ENCODE peak calls at places on chromosomes 6 and 20, in four cellular contexts. One of them, this sample, is unnamed.

GRCh38 chr6:30441171-30441570 is 48.1 kb upstream of the HLA-E start:
- DNase-seq in A549: no peak
- DNase-seq in K562: no peak
- DNase-seq in HepG2: no peak
- DNase-seq in this sample: no peak

GRCh38 chr6:112744827-112745226 is 397.7 kb downstream of the RFPL4B start:
- DNase-seq in A549: no peak
- DNase-seq in K562: no peak
- DNase-seq in HepG2: no peak
- DNase-seq in this sample: no peak

GRCh38 chr20:54215157-54215789 is 7.4 kb downstream of the PFDN4 start:
- DNase-seq in A549: no peak
- DNase-seq in K562: no peak
- DNase-seq in HepG2: no peak
- DNase-seq in this sample: no peak

GRCh38 chr6:119355157-119355556 is 5.6 kb upstream of the MAN1A1 start:
- DNase-seq in A549: no peak
- DNase-seq in K562: no peak
- DNase-seq in HepG2: no peak
- DNase-seq in this sample: no peak

GRCh38 chr6:170162011-170162770 is 128.7 kb downstream of the DLL1 start:
- DNase-seq in A549: no peak
- DNase-seq in K562: no peak
- DNase-seq in HepG2: no peak
- DNase-seq in this sample: no peak

GRCh38 chr20:21046413-21047070 is 59.6 kb downstream of the LINC00237 start:
- DNase-seq in A549: no peak
- DNase-seq in K562: no peak
- DNase-seq in HepG2: no peak
- DNase-seq in this sample: no peak

GRCh38 chr6:17167327-17167979 is 65.6 kb downstream of the STMND1 start:
- DNase-seq in A549: peak
- DNase-seq in K562: peak
- DNase-seq in HepG2: peak
- DNase-seq in this sample: peak

GRCh38 chr20:36246410-36246809 is 10.1 kb downstream of the AAR2 start:
- DNase-seq in A549: no peak
- DNase-seq in K562: no peak
- DNase-seq in HepG2: no peak
- DNase-seq in this sample: no peak

GRCh38 chr6:38796006-38796405 is 80.9 kb downstream of the DNAH8 start:
- DNase-seq in A549: no peak
- DNase-seq in K562: no peak
- DNase-seq in HepG2: no peak
- DNase-seq in this sample: no peak

GRCh38 chr6:116388924-116389323 is 18.2 kb downstream of the DSE start:
- DNase-seq in A549: no peak
- DNase-seq in K562: no peak
- DNase-seq in HepG2: no peak
- DNase-seq in this sample: no peak

GRCh38 chr6:36780517-36781210 is 58.6 kb downstream of the CPNE5 start:
- DNase-seq in A549: no peak
- DNase-seq in K562: no peak
- DNase-seq in HepG2: peak
- DNase-seq in this sample: no peak

GRCh38 chr6:125995972-125996580 is 9.7 kb downstream of the TRMT11 start:
- DNase-seq in A549: peak
- DNase-seq in K562: peak
- DNase-seq in HepG2: peak
- DNase-seq in this sample: peak

GRCh38 chr20:50798650-50799049 is 3.8 kb downstream of the BCAS4 start:
- DNase-seq in A549: no peak
- DNase-seq in K562: no peak
- DNase-seq in HepG2: peak
- DNase-seq in this sample: no peak

GRCh38 chr6:152265651-152266050 is 371.5 kb downstream of the SYNE1 start:
- DNase-seq in A549: no peak
- DNase-seq in K562: no peak
- DNase-seq in HepG2: no peak
- DNase-seq in this sample: no peak

GRCh38 chr6:168956141-168956838 is 297.4 kb downstream of the THBS2 start:
- DNase-seq in A549: no peak
- DNase-seq in K562: no peak
- DNase-seq in HepG2: no peak
- DNase-seq in this sample: no peak

GRCh38 chr6:116409756-116410155 is 39.0 kb downstream of the DSE start:
- DNase-seq in A549: no peak
- DNase-seq in K562: no peak
- DNase-seq in HepG2: no peak
- DNase-seq in this sample: no peak

GRCh38 chr20:57716202-57716601 is 6.4 kb upstream of the PMEPA1 start:
- DNase-seq in A549: no peak
- DNase-seq in K562: no peak
- DNase-seq in HepG2: no peak
- DNase-seq in this sample: no peak

GRCh38 chr6:56417823-56418222 is 170.4 kb upstream of the COL21A1 start:
- DNase-seq in A549: no peak
- DNase-seq in K562: no peak
- DNase-seq in HepG2: peak
- DNase-seq in this sample: no peak

GRCh38 chr6:168905451-168906090 is 348.1 kb downstream of the THBS2 start:
- DNase-seq in A549: no peak
- DNase-seq in K562: no peak
- DNase-seq in HepG2: no peak
- DNase-seq in this sample: no peak

GRCh38 chr20:44407402-44408184 is 52.1 kb downstream of the HNF4A start:
- DNase-seq in A549: peak
- DNase-seq in K562: peak
- DNase-seq in HepG2: no peak
- DNase-seq in this sample: no peak

GRCh38 chr6:134676307-134677281 is 273.3 kb downstream of the ALDH8A1 start:
- DNase-seq in A549: no peak
- DNase-seq in K562: no peak
- DNase-seq in HepG2: no peak
- DNase-seq in this sample: no peak

GRCh38 chr20:10596726-10597125 is 77.1 kb downstream of the JAG1 start:
- DNase-seq in A549: peak
- DNase-seq in K562: no peak
- DNase-seq in HepG2: peak
- DNase-seq in this sample: no peak

GRCh38 chr6:3977875-3978711 is 100.8 kb downstream of the FAM217A start:
- DNase-seq in A549: peak
- DNase-seq in K562: peak
- DNase-seq in HepG2: peak
- DNase-seq in this sample: no peak

GRCh38 chr6:34301408-34301807 is 52.6 kb upstream of the SMIM29 start:
- DNase-seq in A549: no peak
- DNase-seq in K562: no peak
- DNase-seq in HepG2: no peak
- DNase-seq in this sample: no peak

GRCh38 chr6:18883268-18883667 is 496.1 kb downstream of the RNF144B start:
- DNase-seq in A549: no peak
- DNase-seq in K562: no peak
- DNase-seq in HepG2: no peak
- DNase-seq in this sample: no peak

GRCh38 chr20:1840865-1841553 is 54.2 kb upstream of the SIRPA start:
- DNase-seq in A549: no peak
- DNase-seq in K562: no peak
- DNase-seq in HepG2: no peak
- DNase-seq in this sample: no peak

GRCh38 chr20:1835531-1835930 is 59.7 kb upstream of the SIRPA start:
- DNase-seq in A549: no peak
- DNase-seq in K562: no peak
- DNase-seq in HepG2: no peak
- DNase-seq in this sample: no peak

GRCh38 chr20:1835126-1835525 is 60.1 kb upstream of the SIRPA start:
- DNase-seq in A549: no peak
- DNase-seq in K562: no peak
- DNase-seq in HepG2: no peak
- DNase-seq in this sample: no peak

GRCh38 chr20:1841554-1842140 is 53.6 kb upstream of the SIRPA start:
- DNase-seq in A549: no peak
- DNase-seq in K562: no peak
- DNase-seq in HepG2: no peak
- DNase-seq in this sample: no peak

DNA sequence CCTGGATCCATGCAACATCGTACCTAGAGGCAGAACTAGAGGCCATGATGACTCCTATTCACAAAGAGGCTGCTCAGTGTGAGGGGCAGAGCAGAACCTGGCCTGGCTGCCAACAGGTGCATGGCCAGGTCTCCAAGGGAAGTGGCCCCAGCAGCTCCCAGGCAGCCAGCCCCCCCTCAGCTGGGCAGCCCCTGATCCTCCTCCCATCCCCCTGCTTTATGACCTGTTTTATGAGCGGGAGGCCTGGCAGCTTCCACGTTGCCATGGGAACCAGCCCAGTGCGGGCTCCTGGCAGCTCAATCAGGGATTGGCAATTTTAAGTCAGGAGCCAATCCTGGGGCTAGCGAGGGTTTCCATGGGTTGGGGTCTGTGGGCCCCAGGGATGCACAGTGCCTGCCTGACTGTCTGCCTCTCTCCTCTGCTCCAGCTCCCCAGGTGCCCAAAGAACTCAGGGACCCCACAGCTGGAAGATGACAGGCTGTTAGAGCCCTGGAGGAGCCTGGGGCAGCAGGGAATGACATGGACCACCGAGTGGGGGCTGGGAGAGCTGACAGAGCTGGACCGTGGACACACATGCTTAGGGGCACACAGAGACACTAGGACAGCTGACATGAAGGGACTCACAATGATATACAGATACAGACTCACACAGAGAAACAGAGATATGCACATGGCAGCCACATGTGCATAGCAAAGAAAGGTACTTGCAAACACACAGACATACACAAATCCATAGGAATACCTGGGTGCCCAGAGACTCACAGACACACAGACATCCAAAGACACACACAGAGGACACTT is 56.5 kb upstream of the SIRPA start:
- DNase-seq in A549: no peak
- DNase-seq in K562: no peak
- DNase-seq in HepG2: no peak
- DNase-seq in this sample: no peak
- TF ChIP-seq EP300 in A549: no peak
- TF ChIP-seq EP300 in K562: no peak
- TF ChIP-seq EP300 in HepG2: no peak
- TF ChIP-seq EP300 in this sample: no peak

GRCh38 chr20:63682384-63683139 is 13.9 kb upstream of the TNFRSF6B start:
- DNase-seq in A549: peak
- DNase-seq in K562: no peak
- DNase-seq in HepG2: peak
- DNase-seq in this sample: no peak
- TF ChIP-seq RNF2 in A549: no peak
- TF ChIP-seq RNF2 in K562: no peak
- TF ChIP-seq RNF2 in HepG2: no peak
- TF ChIP-seq RNF2 in this sample: no peak

DNA sequence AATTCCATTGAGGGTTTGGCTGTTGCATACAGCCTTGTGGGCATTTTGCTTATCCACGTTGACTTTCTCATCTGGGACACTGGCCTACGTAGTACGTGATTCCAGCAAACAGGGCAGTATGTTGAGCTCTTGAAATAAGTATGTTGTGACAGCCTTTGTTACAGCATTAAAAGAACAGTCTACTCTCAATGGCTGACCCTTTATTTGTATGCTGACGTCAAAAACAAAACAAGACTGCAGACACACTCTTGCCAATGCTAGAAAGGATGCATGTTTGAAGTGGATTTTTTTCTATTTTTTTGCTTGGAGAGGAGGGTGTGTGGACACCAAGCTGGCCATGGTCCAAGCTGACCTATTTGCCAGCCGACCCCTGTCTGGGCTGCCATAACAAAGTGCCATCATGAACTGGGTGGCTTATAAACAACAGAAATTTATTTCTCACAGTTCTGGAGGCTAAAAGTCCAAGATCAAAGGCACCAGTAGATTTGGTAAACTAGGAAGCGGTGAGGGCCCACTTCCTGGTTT is 10.8 kb upstream of the SNHG17 start:
- DNase-seq in A549: no peak
- DNase-seq in K562: no peak
- DNase-seq in HepG2: no peak
- DNase-seq in this sample: no peak
- TF ChIP-seq EP300 in A549: no peak
- TF ChIP-seq EP300 in K562: no peak
- TF ChIP-seq EP300 in HepG2: no peak
- TF ChIP-seq EP300 in this sample: no peak

GRCh38 chr20:41142914-41143313 is 5.6 kb downstream of the PLCG1 start:
- DNase-seq in A549: no peak
- DNase-seq in K562: no peak
- DNase-seq in HepG2: no peak
- DNase-seq in this sample: no peak
- TF ChIP-seq RNF2 in A549: no peak
- TF ChIP-seq RNF2 in K562: no peak
- TF ChIP-seq RNF2 in HepG2: no peak
- TF ChIP-seq RNF2 in this sample: no peak

DNA sequence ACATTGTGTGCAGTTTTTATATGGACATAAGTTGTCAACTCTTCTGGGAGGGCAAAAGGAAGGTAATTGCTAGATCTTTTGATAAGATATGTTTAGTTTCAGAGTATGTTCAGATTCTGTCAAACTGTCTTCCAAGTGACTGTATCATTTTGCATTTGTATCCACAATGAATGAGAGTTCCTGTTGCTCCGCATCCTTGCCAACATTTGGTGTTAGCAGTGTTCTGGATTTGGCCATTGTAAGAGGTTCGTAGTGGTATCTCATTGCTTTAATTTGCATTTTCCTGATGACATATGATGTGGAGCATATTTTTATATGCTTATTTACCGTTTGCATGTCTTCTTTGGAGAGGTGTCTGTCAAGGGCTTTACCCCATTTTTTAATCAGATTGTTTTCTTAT is 150.2 kb downstream of the CDKAL1 start:
- DNase-seq in A549: no peak
- DNase-seq in K562: no peak
- DNase-seq in HepG2: no peak
- DNase-seq in this sample: no peak
- TF ChIP-seq EP300 in A549: no peak
- TF ChIP-seq EP300 in K562: no peak
- TF ChIP-seq EP300 in HepG2: no peak
- TF ChIP-seq EP300 in this sample: no peak

GRCh38 chr20:35171753-35172433 is at the start of gene PROCR:
- DNase-seq in A549: peak
- DNase-seq in K562: peak
- DNase-seq in HepG2: no peak
- DNase-seq in this sample: no peak
- TF ChIP-seq RNF2 in A549: no peak
- TF ChIP-seq RNF2 in K562: no peak
- TF ChIP-seq RNF2 in HepG2: no peak
- TF ChIP-seq RNF2 in this sample: no peak

GRCh38 chr6:53578371-53578770 is 33.5 kb upstream of the GCLC start:
- DNase-seq in A549: no peak
- DNase-seq in K562: no peak
- DNase-seq in HepG2: no peak
- DNase-seq in this sample: no peak

GRCh38 chr6:53581161-53581560 is 36.3 kb upstream of the GCLC start:
- DNase-seq in A549: no peak
- DNase-seq in K562: no peak
- DNase-seq in HepG2: no peak
- DNase-seq in this sample: no peak

GRCh38 chr6:53582963-53583362 is 38.1 kb upstream of the GCLC start:
- DNase-seq in A549: no peak
- DNase-seq in K562: no peak
- DNase-seq in HepG2: no peak
- DNase-seq in this sample: no peak

GRCh38 chr6:53579338-53579737 is 34.4 kb upstream of the GCLC start:
- DNase-seq in A549: no peak
- DNase-seq in K562: no peak
- DNase-seq in HepG2: no peak
- DNase-seq in this sample: no peak
- TF ChIP-seq EP300 in A549: no peak
- TF ChIP-seq EP300 in K562: no peak
- TF ChIP-seq EP300 in HepG2: no peak
- TF ChIP-seq EP300 in this sample: no peak